ENCODE peak calls at places on chromosomes 2 and 18, in eight cellular contexts. One of them, this sample, is unnamed.

GRCh38 chr2:9287400-9288059 is 80.9 kb downstream of the ASAP2 start:
- DNase-seq in K562: no peak
- DNase-seq in naive thymus-derived CD4-positive, alpha-beta T cell: no peak
- DNase-seq in small intestine: no peak
- DNase-seq in left ventricle myocardium inferior: no peak
- DNase-seq in upper lobe of right lung: no peak
- DNase-seq in heart right ventricle: no peak
- DNase-seq in pancreas: no peak
- DNase-seq in this sample: no peak

GRCh38 chr2:193103064-193103463 is 908.3 kb upstream of the TMEFF2 start:
- DNase-seq in left ventricle myocardium inferior: no peak
- DNase-seq in pancreas: no peak
- DNase-seq in upper lobe of right lung: no peak
- DNase-seq in small intestine: peak; percentile 82
- DNase-seq in naive thymus-derived CD4-positive, alpha-beta T cell: no peak
- DNase-seq in K562: no peak
- DNase-seq in heart right ventricle: no peak
- DNase-seq in this sample: no peak

GRCh38 chr2:64166637-64167420 is 22.6 kb upstream of the PELI1 start:
- DNase-seq in left ventricle myocardium inferior: no peak
- DNase-seq in upper lobe of right lung: no peak
- DNase-seq in naive thymus-derived CD4-positive, alpha-beta T cell: no peak
- DNase-seq in heart right ventricle: no peak
- DNase-seq in K562: no peak
- DNase-seq in small intestine: no peak
- DNase-seq in pancreas: no peak
- DNase-seq in this sample: no peak

GRCh38 chr2:68912732-68913131 is 40.0 kb downstream of the GKN2 start:
- DNase-seq in left ventricle myocardium inferior: no peak
- DNase-seq in upper lobe of right lung: no peak
- DNase-seq in naive thymus-derived CD4-positive, alpha-beta T cell: peak; percentile 10
- DNase-seq in pancreas: no peak
- DNase-seq in K562: no peak
- DNase-seq in small intestine: peak; percentile 23
- DNase-seq in heart right ventricle: no peak
- DNase-seq in this sample: no peak

GRCh38 chr2:13818002-13818401 is 814.5 kb upstream of the LRATD1 start:
- DNase-seq in K562: no peak
- DNase-seq in upper lobe of right lung: no peak
- DNase-seq in naive thymus-derived CD4-positive, alpha-beta T cell: no peak
- DNase-seq in heart right ventricle: no peak
- DNase-seq in pancreas: no peak
- DNase-seq in left ventricle myocardium inferior: no peak
- DNase-seq in small intestine: no peak
- DNase-seq in this sample: no peak

GRCh38 chr18:56321470-56321869 is 316.9 kb downstream of the TXNL1 start:
- DNase-seq in heart right ventricle: peak; percentile 38
- DNase-seq in pancreas: no peak
- DNase-seq in K562: no peak
- DNase-seq in naive thymus-derived CD4-positive, alpha-beta T cell: no peak
- DNase-seq in small intestine: no peak
- DNase-seq in left ventricle myocardium inferior: peak; percentile 51
- DNase-seq in upper lobe of right lung: no peak
- DNase-seq in this sample: peak; percentile 61

GRCh38 chr2:9656270-9656766 is 25.5 kb upstream of the YWHAQ start:
- DNase-seq in left ventricle myocardium inferior: no peak
- DNase-seq in heart right ventricle: no peak
- DNase-seq in pancreas: no peak
- DNase-seq in naive thymus-derived CD4-positive, alpha-beta T cell: no peak
- DNase-seq in small intestine: no peak
- DNase-seq in upper lobe of right lung: no peak
- DNase-seq in K562: peak; percentile 60
- DNase-seq in this sample: no peak

GRCh38 chr18:14285053-14285452 is 152.8 kb upstream of the ZNF519 start:
- DNase-seq in small intestine: no peak
- DNase-seq in upper lobe of right lung: no peak
- DNase-seq in naive thymus-derived CD4-positive, alpha-beta T cell: no peak
- DNase-seq in left ventricle myocardium inferior: no peak
- DNase-seq in heart right ventricle: no peak
- DNase-seq in pancreas: no peak
- DNase-seq in K562: no peak
- DNase-seq in this sample: no peak

GRCh38 chr2:135043345-135043744 is 3.9 kb downstream of the MAP3K19 start:
- DNase-seq in heart right ventricle: no peak
- DNase-seq in K562: peak; percentile 41
- DNase-seq in pancreas: no peak
- DNase-seq in small intestine: no peak
- DNase-seq in upper lobe of right lung: no peak
- DNase-seq in naive thymus-derived CD4-positive, alpha-beta T cell: peak; percentile 15
- DNase-seq in left ventricle myocardium inferior: no peak
- DNase-seq in this sample: no peak

GRCh38 chr2:134253804-134254203 is at the start of gene MGAT5:
- DNase-seq in upper lobe of right lung: no peak
- DNase-seq in left ventricle myocardium inferior: no peak
- DNase-seq in pancreas: peak; percentile 76
- DNase-seq in heart right ventricle: no peak
- DNase-seq in small intestine: no peak
- DNase-seq in naive thymus-derived CD4-positive, alpha-beta T cell: no peak
- DNase-seq in K562: no peak
- DNase-seq in this sample: no peak

GRCh38 chr2:71471276-71471675 is 17.9 kb downstream of the DYSF start:
- DNase-seq in pancreas: no peak
- DNase-seq in left ventricle myocardium inferior: no peak
- DNase-seq in naive thymus-derived CD4-positive, alpha-beta T cell: no peak
- DNase-seq in small intestine: no peak
- DNase-seq in upper lobe of right lung: no peak
- DNase-seq in heart right ventricle: no peak
- DNase-seq in K562: no peak
- DNase-seq in this sample: no peak

GRCh38 chr2:117785740-117786139 is 28.8 kb upstream of the DDX18 start:
- DNase-seq in upper lobe of right lung: no peak
- DNase-seq in pancreas: peak; percentile 16
- DNase-seq in heart right ventricle: no peak
- DNase-seq in small intestine: peak; percentile 53
- DNase-seq in K562: peak; percentile 67
- DNase-seq in naive thymus-derived CD4-positive, alpha-beta T cell: peak; percentile 27
- DNase-seq in left ventricle myocardium inferior: no peak
- DNase-seq in this sample: no peak

GRCh38 chr2:205060269-205060668 is 515.0 kb downstream of the PARD3B start:
- DNase-seq in small intestine: no peak
- DNase-seq in pancreas: no peak
- DNase-seq in naive thymus-derived CD4-positive, alpha-beta T cell: no peak
- DNase-seq in heart right ventricle: no peak
- DNase-seq in left ventricle myocardium inferior: no peak
- DNase-seq in K562: no peak
- DNase-seq in upper lobe of right lung: no peak
- DNase-seq in this sample: no peak

GRCh38 chr2:17876590-17876989 is 1.9 kb upstream of the KCNS3 start:
- DNase-seq in left ventricle myocardium inferior: no peak
- DNase-seq in upper lobe of right lung: no peak
- DNase-seq in pancreas: no peak
- DNase-seq in K562: no peak
- DNase-seq in naive thymus-derived CD4-positive, alpha-beta T cell: no peak
- DNase-seq in heart right ventricle: no peak
- DNase-seq in small intestine: no peak
- DNase-seq in this sample: no peak

GRCh38 chr2:64606495-64607363 is 47.0 kb downstream of the SERTAD2 start:
- DNase-seq in upper lobe of right lung: peak; percentile 88
- DNase-seq in naive thymus-derived CD4-positive, alpha-beta T cell: peak; percentile 81
- DNase-seq in heart right ventricle: peak; percentile 84
- DNase-seq in small intestine: peak; percentile 88
- DNase-seq in K562: peak; percentile 94
- DNase-seq in pancreas: peak; percentile 81
- DNase-seq in left ventricle myocardium inferior: peak; percentile 88
- DNase-seq in this sample: peak; percentile 93

GRCh38 chr2:219252084-219252483 is 959 bp upstream of the TUBA4B start:
- DNase-seq in naive thymus-derived CD4-positive, alpha-beta T cell: no peak
- DNase-seq in pancreas: no peak
- DNase-seq in left ventricle myocardium inferior: no peak
- DNase-seq in small intestine: peak; percentile 49
- DNase-seq in heart right ventricle: no peak
- DNase-seq in upper lobe of right lung: no peak
- DNase-seq in K562: no peak
- DNase-seq in this sample: peak; percentile 27

GRCh38 chr2:5140367-5140766 is 551.8 kb upstream of the SOX11 start:
- DNase-seq in small intestine: no peak
- DNase-seq in pancreas: no peak
- DNase-seq in left ventricle myocardium inferior: no peak
- DNase-seq in upper lobe of right lung: no peak
- DNase-seq in heart right ventricle: no peak
- DNase-seq in K562: no peak
- DNase-seq in naive thymus-derived CD4-positive, alpha-beta T cell: no peak
- DNase-seq in this sample: no peak

GRCh38 chr2:117786520-117786919 is 28.0 kb upstream of the DDX18 start:
- DNase-seq in K562: no peak
- DNase-seq in upper lobe of right lung: no peak
- DNase-seq in naive thymus-derived CD4-positive, alpha-beta T cell: no peak
- DNase-seq in small intestine: no peak
- DNase-seq in heart right ventricle: no peak
- DNase-seq in pancreas: no peak
- DNase-seq in left ventricle myocardium inferior: no peak
- DNase-seq in this sample: no peak

GRCh38 chr2:8526403-8526696 is 155.5 kb upstream of the ID2 start:
- DNase-seq in small intestine: no peak
- DNase-seq in pancreas: no peak
- DNase-seq in upper lobe of right lung: no peak
- DNase-seq in left ventricle myocardium inferior: no peak
- DNase-seq in naive thymus-derived CD4-positive, alpha-beta T cell: no peak
- DNase-seq in heart right ventricle: no peak
- DNase-seq in K562: no peak
- DNase-seq in this sample: peak; percentile 41

GRCh38 chr2:16325613-16326510 is 339.8 kb downstream of the CYRIA start:
- DNase-seq in pancreas: no peak
- DNase-seq in left ventricle myocardium inferior: no peak
- DNase-seq in upper lobe of right lung: no peak
- DNase-seq in small intestine: no peak
- DNase-seq in K562: no peak
- DNase-seq in heart right ventricle: no peak
- DNase-seq in naive thymus-derived CD4-positive, alpha-beta T cell: no peak
- DNase-seq in this sample: no peak

GRCh38 chr2:60550984-60551240 is 2.5 kb downstream of the BCL11A start:
- DNase-seq in naive thymus-derived CD4-positive, alpha-beta T cell: no peak
- DNase-seq in K562: no peak
- DNase-seq in small intestine: no peak
- DNase-seq in left ventricle myocardium inferior: no peak
- DNase-seq in heart right ventricle: no peak
- DNase-seq in pancreas: no peak
- DNase-seq in upper lobe of right lung: no peak
- DNase-seq in this sample: no peak
- H3K27me3 ChIP-seq in naive thymus-derived CD4-positive, alpha-beta T cell: peaks cover 14% of the 10 kb centered on the region
- H3K27me3 ChIP-seq in K562: peaks cover 30% of the 10 kb centered on the region
- H3K27me3 ChIP-seq in small intestine: peaks cover 9% of the 10 kb centered on the region
- H3K27me3 ChIP-seq in left ventricle myocardium inferior: peaks cover 99% of the 10 kb centered on the region
- H3K27me3 ChIP-seq in heart right ventricle: peaks cover 100% of the 10 kb centered on the region
- H3K27me3 ChIP-seq in pancreas: no peaks in the 10 kb centered on the region
- H3K27me3 ChIP-seq in upper lobe of right lung: peaks cover 71% of the 10 kb centered on the region
- H3K27me3 ChIP-seq in this sample: no peaks in the 10 kb centered on the region

DNA sequence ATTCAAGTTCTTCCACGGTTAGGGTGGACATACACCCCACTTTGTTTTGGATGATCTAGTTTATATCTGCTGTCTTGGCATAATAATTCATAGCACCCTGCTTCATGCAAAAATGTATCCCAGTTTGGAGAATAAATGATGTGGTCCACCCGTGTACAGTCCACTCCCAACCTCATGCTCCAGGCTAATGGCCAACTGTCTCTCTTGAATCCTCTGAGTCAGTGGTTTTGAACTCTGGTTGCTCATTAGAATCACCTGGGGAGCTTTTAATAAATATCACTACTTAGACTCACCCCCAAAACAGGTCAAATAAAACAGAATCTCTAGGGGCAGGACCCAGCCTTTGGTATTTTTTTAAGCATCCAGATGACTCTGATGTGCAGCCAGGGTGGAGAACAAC is 78.5 kb downstream of the SDC1 start:
- DNase-seq in heart right ventricle: no peak
- DNase-seq in upper lobe of right lung: no peak
- DNase-seq in pancreas: no peak
- DNase-seq in K562: no peak
- DNase-seq in left ventricle myocardium inferior: no peak
- DNase-seq in naive thymus-derived CD4-positive, alpha-beta T cell: no peak
- DNase-seq in small intestine: no peak
- DNase-seq in this sample: no peak
- H3K27ac ChIP-seq in heart right ventricle: no peak overlapping the region
- H3K27ac ChIP-seq in upper lobe of right lung: no peak overlapping the region
- H3K27ac ChIP-seq in pancreas: no peak overlapping the region
- H3K27ac ChIP-seq in K562: no peak overlapping the region
- H3K27ac ChIP-seq in left ventricle myocardium inferior: no peak overlapping the region
- H3K27ac ChIP-seq in naive thymus-derived CD4-positive, alpha-beta T cell: no peak overlapping the region
- H3K27ac ChIP-seq in small intestine: no peak overlapping the region
- H3K27ac ChIP-seq in this sample: no peak overlapping the region

DNA sequence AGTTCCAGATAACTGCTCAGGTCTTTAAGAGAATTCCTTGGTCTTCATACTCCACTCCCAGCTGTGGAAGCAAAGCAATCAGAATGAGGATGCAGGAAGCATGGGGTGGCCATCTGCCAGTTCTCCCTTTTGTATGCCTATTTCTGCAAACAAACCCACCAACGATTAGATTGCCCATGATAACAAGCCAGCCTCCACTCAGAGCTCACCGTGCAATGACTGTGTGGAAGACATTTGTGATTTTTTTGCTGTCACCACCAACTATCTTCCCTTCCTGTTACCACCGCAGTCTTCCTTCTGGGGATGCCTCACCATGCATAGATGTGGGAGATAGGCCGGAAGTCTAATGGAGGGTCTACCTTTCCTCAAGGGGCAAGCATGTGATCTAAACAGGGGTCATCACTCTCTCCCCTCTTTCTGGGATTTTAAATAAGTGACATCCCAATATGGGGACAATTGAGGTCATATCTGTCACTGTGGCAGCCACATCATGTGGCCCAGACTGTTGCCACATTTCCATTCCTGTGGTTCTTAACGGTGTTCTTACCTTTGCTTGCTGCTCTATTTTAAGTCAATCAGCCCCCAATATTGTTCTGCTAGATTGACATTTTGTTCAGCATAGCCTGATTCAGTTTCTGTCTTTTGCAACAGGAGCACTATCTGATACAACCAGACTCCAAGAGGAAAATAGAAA is 4.4 kb downstream of the AFF3 start:
- DNase-seq in small intestine: no peak
- DNase-seq in naive thymus-derived CD4-positive, alpha-beta T cell: no peak
- DNase-seq in pancreas: no peak
- DNase-seq in heart right ventricle: no peak
- DNase-seq in K562: no peak
- DNase-seq in upper lobe of right lung: no peak
- DNase-seq in left ventricle myocardium inferior: no peak
- DNase-seq in this sample: no peak
- H3K4me1 ChIP-seq in small intestine: no peaks in the 10 kb centered on the region
- H3K4me1 ChIP-seq in naive thymus-derived CD4-positive, alpha-beta T cell: peaks cover 5% of the 10 kb centered on the region
- H3K4me1 ChIP-seq in pancreas: no peaks in the 10 kb centered on the region
- H3K4me1 ChIP-seq in heart right ventricle: no peaks in the 10 kb centered on the region
- H3K4me1 ChIP-seq in K562: no peaks in the 10 kb centered on the region
- H3K4me1 ChIP-seq in upper lobe of right lung: no peaks in the 10 kb centered on the region
- H3K4me1 ChIP-seq in left ventricle myocardium inferior: no peaks in the 10 kb centered on the region
- H3K4me1 ChIP-seq in this sample: no peaks in the 10 kb centered on the region

DNA sequence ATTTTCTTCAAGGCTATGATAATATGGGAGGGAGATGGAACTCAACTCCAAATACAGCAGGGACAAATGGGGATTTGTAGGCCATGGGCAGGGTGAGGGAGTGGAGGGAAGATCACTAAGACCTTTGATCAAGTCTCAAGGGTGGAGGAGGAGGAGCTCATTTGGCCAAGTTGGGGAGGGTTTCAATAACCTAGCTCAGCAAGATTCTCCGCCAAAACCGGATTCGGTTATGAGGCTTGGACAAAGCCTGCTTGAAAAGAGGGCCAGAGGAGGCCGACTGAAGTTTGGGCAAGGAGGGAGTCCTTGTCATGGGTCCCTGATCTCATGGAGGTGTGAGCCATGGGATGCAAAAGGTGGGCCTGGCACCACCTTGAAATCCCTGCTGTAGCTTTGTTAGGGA is 68.8 kb downstream of the TSN start:
- DNase-seq in left ventricle myocardium inferior: no peak
- DNase-seq in K562: no peak
- DNase-seq in pancreas: no peak
- DNase-seq in heart right ventricle: no peak
- DNase-seq in upper lobe of right lung: no peak
- DNase-seq in small intestine: no peak
- DNase-seq in naive thymus-derived CD4-positive, alpha-beta T cell: no peak
- DNase-seq in this sample: no peak
- H3K27me3 ChIP-seq in left ventricle myocardium inferior: no peaks in the 10 kb centered on the region
- H3K27me3 ChIP-seq in K562: peaks cover 2% of the 10 kb centered on the region
- H3K27me3 ChIP-seq in pancreas: no peaks in the 10 kb centered on the region
- H3K27me3 ChIP-seq in heart right ventricle: no peaks in the 10 kb centered on the region
- H3K27me3 ChIP-seq in upper lobe of right lung: no peaks in the 10 kb centered on the region
- H3K27me3 ChIP-seq in small intestine: no peaks in the 10 kb centered on the region
- H3K27me3 ChIP-seq in naive thymus-derived CD4-positive, alpha-beta T cell: no peaks in the 10 kb centered on the region
- H3K27me3 ChIP-seq in this sample: no peaks in the 10 kb centered on the region

This sample was measured in right cardiac atrium.